ENCODE peak calls at places on chromosomes 2 and 18, in nine cellular contexts. N is IMR-90, W is left lung, B is fibroblast of lung, P is mammary epithelial cell, J is upper lobe of right lung, Z is testis, C is K562, D is ovary. A is an unnamed sample.

GRCh38 chr18:28040216-28040615 is 136.7 kb downstream of the CDH2 start:
- DNase-seq in N (no peak), W (no peak), B (no peak), P (no peak), J (no peak), Z (no peak), C (no peak), D (no peak), A (no peak)

GRCh38 chr2:235679471-235679870 is 185.6 kb downstream of the AGAP1 start:
- DNase-seq in N (no peak), W (no peak), B (no peak), P (no peak), J (no peak), Z (no peak), C (no peak), D (no peak), A (no peak)

GRCh38 chr2:205948883-205949282 is 137.1 kb downstream of the INO80D start:
- DNase-seq in N (no peak), W (no peak), B (no peak), P (no peak), J (no peak), Z (no peak), C (no peak), D (no peak), A (peak; percentile 29)

GRCh38 chr2:190181066-190181681 is 118.6 kb upstream of the MSTN start:
- DNase-seq in N (peak; percentile 2), W (no peak), B (peak; percentile 26), P (no peak), J (no peak), Z (no peak), C (no peak), D (no peak), A (no peak)

GRCh38 chr18:63832470-63832869 is 55.0 kb upstream of the SERPINB2 start:
- DNase-seq in N (peak; percentile 86), W (no peak), B (no peak), P (peak; percentile 85), J (no peak), Z (no peak), C (no peak), D (no peak), A (no peak)

GRCh38 chr2:73984203-73984921 is at the start of gene TET3:
- DNase-seq in N (no peak), W (peak; percentile 94), B (no peak), P (no peak), J (peak; percentile 85), Z (no peak), C (peak; percentile 86), D (peak; percentile 49), A (peak; percentile 72)

GRCh38 chr2:71156531-71156930 is 26.1 kb downstream of the MPHOSPH10 start:
- DNase-seq in N (peak; percentile 23), W (no peak), B (peak; percentile 57), P (no peak), J (no peak), Z (no peak), C (no peak), D (no peak), A (no peak)

GRCh38 chr2:171837736-171838135 is 56.3 kb downstream of the SLC25A12 start:
- DNase-seq in N (peak; percentile 24), W (no peak), B (peak; percentile 31), P (no peak), J (no peak), Z (no peak), C (no peak), D (no peak), A (no peak)

GRCh38 chr18:63788447-63789096 is 13.4 kb downstream of the SERPINB7 start:
- DNase-seq in N (peak; percentile 96), W (no peak), B (peak; percentile 79), P (peak; percentile 90), J (no peak), Z (no peak), C (no peak), D (no peak), A (no peak)

GRCh38 chr18:66682855-66683322 is 79.0 kb upstream of the CDH19 start:
- DNase-seq in N (no peak), W (no peak), B (no peak), P (no peak), J (no peak), Z (peak; percentile 46), C (no peak), D (no peak), A (no peak)

GRCh38 chr18:14769381-14769780 is 21.4 kb downstream of the ANKRD30B start:
- DNase-seq in N (no peak), W (no peak), B (no peak), P (no peak), J (no peak), Z (no peak), C (no peak), D (no peak), A (no peak)

GRCh38 chr18:9951022-9951859 is 37.4 kb downstream of the VAPA start:
- DNase-seq in N (peak; percentile 79), W (no peak), B (peak; percentile 86), P (peak; percentile 46), J (no peak), Z (peak; percentile 57), C (peak; percentile 34), D (no peak), A (peak; percentile 54)

GRCh38 chr18:21914739-21915319 is 174.2 kb downstream of the MIB1 start:
- DNase-seq in N (peak; percentile 62), W (no peak), B (peak; percentile 72), P (peak; percentile 25), J (no peak), Z (peak; percentile 54), C (peak; percentile 29), D (no peak), A (peak; percentile 73)

GRCh38 chr2:101032100-101032776 is 30.1 kb downstream of the RPL31 start:
- DNase-seq in N (no peak), W (no peak), B (no peak), P (no peak), J (no peak), Z (no peak), C (no peak), D (no peak), A (no peak)

GRCh38 chr2:101026923-101027469 is 24.9 kb downstream of the RPL31 start:
- DNase-seq in N (no peak), W (no peak), B (no peak), P (no peak), J (no peak), Z (no peak), C (no peak), D (no peak), A (no peak)

GRCh38 chr2:101026253-101026701 is 24.2 kb downstream of the RPL31 start:
- DNase-seq in N (no peak), W (no peak), B (no peak), P (no peak), J (no peak), Z (no peak), C (no peak), D (no peak), A (peak; percentile 35)

GRCh38 chr2:101027852-101028251 is 25.8 kb downstream of the RPL31 start:
- DNase-seq in N (no peak), W (no peak), B (no peak), P (no peak), J (no peak), Z (no peak), C (no peak), D (no peak), A (no peak)

GRCh38 chr2:101030866-101031554 is 28.9 kb downstream of the RPL31 start:
- DNase-seq in N (no peak), W (no peak), B (no peak), P (no peak), J (no peak), Z (no peak), C (no peak), D (no peak), A (no peak)
- TF ChIP-seq CTCF in N (no peak), W (no peak), B (no peak), P (no peak), J (no peak), Z (no peak), C (no peak), D (no peak), A (no peak)

GRCh38 chr2:31049913-31050588 is 88.2 kb downstream of the GALNT14 start:
- DNase-seq in N (no peak), W (no peak), B (no peak), P (no peak), J (no peak), Z (no peak), C (no peak), D (no peak), A (no peak)
- H3K4me1 ChIP-seq in N (no peaks in the 10 kb centered on the region), W (no peaks in the 10 kb centered on the region), B (no peaks in the 10 kb centered on the region), P (no peaks in the 10 kb centered on the region), J (no peaks in the 10 kb centered on the region), Z (peaks cover 6% of the 10 kb centered on the region), C (no peaks in the 10 kb centered on the region), D (no peaks in the 10 kb centered on the region), A (no peaks in the 10 kb centered on the region)

DNA sequence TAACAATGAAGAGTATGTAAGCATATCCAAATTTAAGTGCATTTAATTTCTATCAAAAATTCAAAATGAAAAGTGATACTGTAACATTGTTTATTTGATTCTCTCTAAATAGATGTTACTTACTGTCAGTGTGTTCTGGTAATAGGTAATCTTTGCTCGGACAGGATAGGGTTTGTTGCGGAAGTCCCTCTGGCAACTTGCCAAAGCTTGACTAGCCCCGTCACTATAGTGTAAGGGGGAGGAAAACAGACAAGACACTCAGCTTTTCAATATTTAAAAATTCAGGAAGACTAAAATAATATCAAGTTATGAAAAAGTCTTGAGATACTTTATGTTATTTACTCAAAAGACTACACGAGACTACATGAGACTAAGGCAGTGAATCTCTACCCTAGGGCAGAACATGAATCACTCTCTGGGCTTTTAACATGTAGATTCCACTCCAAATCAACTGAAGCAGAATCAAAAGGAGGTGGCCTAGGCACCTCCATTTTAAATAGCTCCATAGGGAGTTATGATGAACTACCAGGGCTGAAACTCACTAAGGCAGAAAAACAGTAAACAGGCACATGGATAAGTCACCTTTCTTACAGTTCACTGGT is 5.9 kb downstream of the LMAN1 start:
- DNase-seq in N (no peak), W (no peak), B (no peak), P (peak; percentile 14), J (no peak), Z (no peak), C (peak; percentile 10), D (no peak), A (no peak)
- TF ChIP-seq CTCF in N (no peak), W (no peak), B (no peak), P (no peak), J (no peak), Z (no peak), C (no peak), D (no peak), A (no peak)

DNA sequence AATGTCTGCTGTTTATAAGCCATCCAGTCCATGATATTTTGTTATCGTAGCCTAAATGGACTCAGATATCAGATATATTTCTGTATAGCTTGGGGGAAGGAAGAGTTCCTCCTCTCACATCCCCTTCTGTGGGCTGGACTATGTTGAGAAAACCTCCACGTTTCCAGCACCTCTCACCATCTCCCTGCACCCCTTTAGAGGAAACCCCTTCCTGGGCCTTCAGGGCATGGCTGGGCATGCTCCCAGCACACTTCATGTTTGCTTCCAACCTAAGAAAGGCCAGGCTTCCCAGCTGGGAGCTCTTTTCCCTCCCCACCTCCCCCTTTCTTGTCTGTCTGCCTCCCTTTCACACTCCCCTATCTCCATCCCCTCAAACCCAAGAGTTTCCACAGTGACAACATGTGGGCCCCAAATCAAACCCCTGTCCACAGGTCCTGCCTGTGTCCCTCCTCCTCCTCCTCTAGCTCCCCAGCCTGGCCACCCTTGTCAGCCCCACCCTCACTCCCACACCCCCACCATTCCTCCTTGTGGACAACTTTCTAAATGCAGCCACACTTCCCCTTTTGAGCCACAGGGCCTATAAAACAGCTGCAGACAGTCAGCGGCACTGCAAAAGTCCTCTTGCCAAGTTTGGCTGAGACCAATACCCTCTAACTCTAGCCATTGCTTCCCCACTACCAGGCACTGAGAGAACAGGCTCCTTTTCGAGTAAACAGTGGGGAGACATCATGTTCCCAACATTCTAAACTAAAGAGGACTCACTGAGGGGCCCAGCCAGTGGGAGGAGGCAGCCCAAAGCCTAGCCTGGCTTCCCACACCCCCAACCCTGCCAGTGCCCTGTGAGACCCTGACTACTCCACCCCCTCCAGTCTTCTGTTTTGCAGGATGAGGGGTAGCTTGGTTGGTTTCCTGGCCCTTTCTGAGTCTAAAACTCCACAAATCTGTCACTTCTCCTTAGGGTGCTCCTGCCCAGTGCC is 120.5 kb downstream of the ZFP36L2 start:
- DNase-seq in N (peak; percentile 73), W (no peak), B (peak; percentile 93), P (peak; percentile 44), J (no peak), Z (peak; percentile 41), C (peak; percentile 81), D (peak; percentile 47), A (no peak)
- H3K4me1 ChIP-seq in N (peaks cover 63% of the 10 kb centered on the region), W (peaks cover 34% of the 10 kb centered on the region), B (peaks cover 40% of the 10 kb centered on the region), P (peaks cover 52% of the 10 kb centered on the region), J (peaks cover 75% of the 10 kb centered on the region), Z (peaks cover 64% of the 10 kb centered on the region), C (peaks cover 16% of the 10 kb centered on the region), D (peaks cover 41% of the 10 kb centered on the region), A (peaks cover 25% of the 10 kb centered on the region)